ENCODE peak calls at places on chromosomes 12 and 14, in five cellular contexts. O is A549, H is lower leg skin, E is psoas muscle, V is NT2/D1. C is an unnamed sample.

GRCh38 chr12:111268738-111269572 is 99.9 kb downstream of the PHETA1 start:
- DNase-seq in E (no peak), H (no peak), O (no peak), V (no peak), C (no peak)

GRCh38 chr12:131764738-131765137 is 53.8 kb downstream of the SFSWAP start:
- DNase-seq in E (no peak), O (no peak), V (no peak), H (no peak), C (no peak)

GRCh38 chr12:50224026-50224692 is 57.0 kb upstream of the CERS5 start:
- DNase-seq in V (no peak), E (no peak), H (no peak), O (peak; percentile 67), C (no peak)

GRCh38 chr14:102945346-102946130 is 23.1 kb downstream of the AMN start:
- DNase-seq in E (no peak), O (no peak), V (no peak), H (no peak), C (no peak)

GRCh38 chr12:99131761-99132199 is 486.7 kb downstream of the APAF1 start:
- DNase-seq in V (peak; percentile 81), O (no peak), E (peak; percentile 17), H (no peak), C (peak; percentile 70)

GRCh38 chr14:87113286-87113685 is 879.7 kb downstream of the GALC start:
- DNase-seq in V (no peak), H (no peak), O (no peak), E (no peak), C (no peak)

GRCh38 chr12:120988658-120989057 is 10.3 kb downstream of the HNF1A start:
- DNase-seq in E (no peak), H (no peak), V (no peak), O (no peak), C (no peak)

GRCh38 chr12:108833355-108833733 is 24.0 kb downstream of the SSH1 start:
- DNase-seq in H (no peak), E (peak; percentile 71), O (peak; percentile 79), V (peak; percentile 44), C (peak; percentile 41)

GRCh38 chr12:108495054-108495453 is 20.0 kb upstream of the FICD start:
- DNase-seq in V (no peak), O (peak; percentile 59), H (no peak), E (no peak), C (no peak)

GRCh38 chr12:54988402-54989054 is 4.0 kb upstream of the TESPA1 start:
- DNase-seq in H (peak; percentile 34), E (peak; percentile 69), O (no peak), V (no peak), C (peak; percentile 79)

GRCh38 chr12:10069099-10069498 is 29.7 kb downstream of the CLEC1A start:
- DNase-seq in E (no peak), V (no peak), O (no peak), H (no peak), C (no peak)

GRCh38 chr14:50573862-50574261 is 13.9 kb downstream of the ATL1 start:
- DNase-seq in O (no peak), E (no peak), V (no peak), H (no peak), C (no peak)

GRCh38 chr14:103574104-103574503 is 11.3 kb downstream of the COA8 start:
- DNase-seq in O (no peak), H (no peak), E (no peak), V (no peak), C (no peak)

GRCh38 chr14:97757491-97757890 is 960.3 kb downstream of the VRK1 start:
- DNase-seq in H (no peak), V (no peak), O (no peak), E (no peak), C (no peak)

GRCh38 chr12:58916891-58917570 is 3.3 kb downstream of the LRIG3 start:
- DNase-seq in E (no peak), V (no peak), H (no peak), O (no peak), C (no peak)

GRCh38 chr14:84937449-84937848 is 592.5 kb upstream of the FLRT2 start:
- DNase-seq in E (no peak), H (no peak), O (no peak), V (no peak), C (no peak)

GRCh38 chr14:103332143-103332919 is 1.7 kb upstream of the EIF5 start:
- DNase-seq in O (peak; percentile 29), V (no peak), H (no peak), E (no peak), C (no peak)

GRCh38 chr14:75127903-75128595 is 1.2 kb upstream of the NEK9 start:
- DNase-seq in H (no peak), E (no peak), O (no peak), V (no peak), C (no peak)
- H3K4me3 ChIP-seq in H (no peak overlapping the region), E (peak overlapping the region; percentile 83), O (peak overlapping the region; percentile 83), V (no peak overlapping the region), C (peak overlapping the region; percentile 94)

GRCh38 chr12:95674631-95675030 is 115.9 kb downstream of the NTN4 start:
- DNase-seq in E (no peak), H (no peak), V (no peak), O (no peak), C (no peak)
- H3K4me3 ChIP-seq in E (no peak overlapping the region), H (no peak overlapping the region), V (no peak overlapping the region), O (no peak overlapping the region), C (no peak overlapping the region)

DNA sequence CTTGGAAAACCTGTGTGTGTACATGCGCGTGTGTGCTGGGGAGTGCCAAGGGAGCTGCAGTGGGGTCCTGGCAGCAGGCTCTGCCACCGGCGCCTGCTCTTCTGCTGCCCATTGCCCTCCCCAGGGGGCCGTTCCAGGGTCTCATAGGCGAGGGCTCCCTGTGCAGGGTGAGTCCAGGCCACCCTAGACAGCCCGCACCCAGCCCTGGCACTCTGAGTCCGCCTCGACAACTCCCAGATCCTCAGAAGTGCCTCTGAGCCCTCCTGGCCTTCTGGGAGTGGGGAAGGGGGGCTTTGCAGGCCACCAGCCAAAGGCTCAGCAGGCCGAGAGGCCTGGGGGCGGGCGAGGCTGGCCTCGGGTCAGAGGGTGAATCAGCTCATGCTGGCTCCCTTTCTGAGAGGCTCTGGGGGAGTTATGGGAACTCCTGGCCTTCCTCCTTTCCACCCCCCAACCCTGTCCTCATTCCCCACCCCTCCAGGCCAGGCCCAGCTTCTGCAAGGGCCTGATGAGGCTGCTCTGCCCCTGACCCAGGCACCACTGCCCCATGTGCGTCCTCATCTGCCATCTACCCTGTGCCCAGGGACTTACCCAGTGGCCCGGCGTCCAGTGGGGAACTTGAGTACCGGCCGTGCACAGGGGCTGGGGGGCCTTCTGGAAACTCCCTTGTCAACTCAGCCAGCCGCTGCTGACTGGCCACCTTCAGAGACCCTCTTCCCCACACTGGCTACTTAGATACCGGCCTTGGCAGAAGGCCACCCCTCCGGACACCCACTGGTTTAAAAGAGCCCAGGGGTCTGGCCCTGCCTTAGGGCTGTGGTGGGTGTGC is 2.1 kb upstream of the TEDC1 start:
- DNase-seq in E (peak; percentile 32), V (no peak), H (peak; percentile 42), O (peak; percentile 44), C (peak; percentile 33)
- H3K4me3 ChIP-seq in E (peak overlapping the region; percentile 75), V (peak overlapping the region; percentile 11), H (no peak overlapping the region), O (peak overlapping the region; percentile 59), C (peak overlapping the region; percentile 81)

DNA sequence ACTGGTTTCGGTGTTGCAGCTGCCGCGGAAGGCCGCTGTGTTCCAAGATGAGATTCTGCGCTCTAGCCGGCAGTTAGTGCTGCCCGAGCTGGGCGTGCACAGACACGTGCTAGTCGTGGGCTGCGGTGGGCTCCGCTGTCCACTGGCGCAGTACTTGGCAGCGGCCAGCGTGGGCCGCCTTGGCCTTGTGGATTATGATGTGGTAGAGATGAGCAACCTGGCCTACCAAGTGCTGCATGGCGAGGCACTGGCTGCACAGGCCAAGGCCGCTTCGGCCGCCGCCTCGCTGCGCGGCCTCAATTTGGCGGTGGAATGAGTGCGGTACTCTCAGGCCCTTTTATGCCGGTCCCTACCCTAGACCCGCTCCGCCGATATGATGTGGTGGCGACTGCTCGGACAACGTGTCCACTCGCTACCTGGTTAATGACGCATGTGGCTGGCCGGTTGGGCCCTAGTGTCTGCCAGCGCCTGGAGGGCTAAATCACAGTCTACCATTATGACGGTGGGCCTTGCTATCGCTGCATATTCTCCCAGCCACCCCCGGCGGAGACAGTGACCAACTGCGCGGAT is 102.2 kb downstream of the SNAPC1 start:
- DNase-seq in O (no peak), V (no peak), E (no peak), H (no peak), C (no peak)
- H3K4me3 ChIP-seq in O (no peak overlapping the region), V (no peak overlapping the region), E (no peak overlapping the region), H (no peak overlapping the region), C (no peak overlapping the region)

GRCh38 chr12:13404631-13405473 is 208.3 kb downstream of the EMP1 start:
- DNase-seq in H (no peak), V (no peak), E (no peak), O (no peak), C (no peak)

GRCh38 chr12:13405961-13406703 is 209.6 kb downstream of the EMP1 start:
- DNase-seq in V (no peak), E (no peak), O (no peak), H (no peak), C (no peak)

DNA sequence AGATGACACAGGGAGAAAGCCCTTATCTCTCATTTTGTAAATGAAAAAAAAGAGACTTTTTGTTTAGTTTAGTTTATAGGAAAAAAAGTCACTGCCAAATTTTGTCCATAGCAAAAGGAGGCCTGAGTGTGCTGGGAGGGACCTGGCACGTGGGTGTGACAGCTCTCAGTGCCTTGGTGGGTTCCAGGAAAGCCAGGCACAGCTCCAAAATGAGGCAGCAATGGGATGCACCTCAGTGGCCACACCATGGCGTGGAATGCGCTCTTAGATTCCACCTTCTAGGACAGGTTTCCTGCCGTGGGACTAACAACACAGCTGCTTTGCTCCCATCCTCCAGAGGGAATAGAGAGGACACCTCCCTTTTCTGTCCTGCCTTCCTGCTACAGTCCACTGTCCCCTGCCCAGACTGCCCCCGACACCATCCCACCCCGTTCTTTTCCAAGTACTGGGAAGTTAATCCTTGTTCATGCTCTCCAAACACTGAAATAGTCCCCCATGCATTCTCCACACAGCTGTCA is 207.6 kb downstream of the EMP1 start:
- DNase-seq in V (no peak), E (no peak), O (no peak), H (no peak), C (no peak)
- H3K4me3 ChIP-seq in V (no peak overlapping the region), E (no peak overlapping the region), O (peak overlapping the region; percentile 32), H (no peak overlapping the region), C (no peak overlapping the region)

GRCh38 chr14:58395815-58396626 is at the start of gene TOMM20L:
- DNase-seq in E (peak; percentile 77), O (peak; percentile 69), V (peak; percentile 52), H (peak; percentile 54), C (peak; percentile 73)

GRCh38 chr14:58398495-58398894 is 2.8 kb downstream of the TOMM20L start:
- DNase-seq in E (no peak), V (no peak), O (no peak), H (no peak), C (no peak)

GRCh38 chr14:58398895-58399294 is 3.2 kb downstream of the TOMM20L start:
- DNase-seq in O (no peak), H (no peak), V (no peak), E (no peak), C (no peak)

GRCh38 chr14:58390830-58391229 is 4.9 kb upstream of the TOMM20L start:
- DNase-seq in O (no peak), H (no peak), V (no peak), E (no peak), C (no peak)

DNA sequence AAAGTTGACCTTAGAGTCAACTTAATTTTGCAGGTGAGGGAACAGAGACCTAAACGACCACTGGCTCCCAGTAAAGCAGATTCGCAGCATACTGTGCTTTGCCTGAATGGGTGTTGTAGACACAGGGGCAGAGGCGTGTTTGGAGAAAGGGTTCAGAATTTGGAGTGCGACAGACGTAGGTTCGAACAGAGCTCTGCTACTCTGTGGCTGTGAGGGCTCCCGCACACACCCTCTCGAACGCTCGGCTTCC is 240 bp upstream of the TOMM20L start:
- DNase-seq in O (no peak), H (no peak), E (no peak), V (no peak), C (no peak)
- H3K4me3 ChIP-seq in O (peak overlapping the region; percentile 51), H (peak overlapping the region; percentile 42), E (peak overlapping the region; percentile 73), V (peak overlapping the region; percentile 51), C (peak overlapping the region; percentile 52)